ENCODE peak calls at places on chromosomes 6 and 20, in six cellular contexts. One of them, this sample, is unnamed.

GRCh38 chr20:50038574-50038991 is 55.8 kb downstream of the SNAI1 start:
- DNase-seq in AG09309: no peak
- DNase-seq in HL-60: no peak
- DNase-seq in NT2/D1: no peak
- DNase-seq in bronchial epithelial cell: no peak
- DNase-seq in foreskin fibroblast: no peak
- DNase-seq in this sample: no peak

GRCh38 chr20:63749597-63750508 is 10.3 kb downstream of the SLC2A4RG start:
- DNase-seq in AG09309: no peak
- DNase-seq in bronchial epithelial cell: no peak
- DNase-seq in NT2/D1: no peak
- DNase-seq in HL-60: no peak
- DNase-seq in foreskin fibroblast: no peak
- DNase-seq in this sample: no peak

GRCh38 chr6:81741689-81742088 is 10.8 kb downstream of the TENT5A start:
- DNase-seq in foreskin fibroblast: no peak
- DNase-seq in NT2/D1: no peak
- DNase-seq in HL-60: no peak
- DNase-seq in bronchial epithelial cell: no peak
- DNase-seq in AG09309: no peak
- DNase-seq in this sample: no peak

GRCh38 chr6:93679836-93680235 is 260.5 kb upstream of the EPHA7 start:
- DNase-seq in AG09309: no peak
- DNase-seq in bronchial epithelial cell: no peak
- DNase-seq in HL-60: no peak
- DNase-seq in foreskin fibroblast: no peak
- DNase-seq in NT2/D1: no peak
- DNase-seq in this sample: no peak

GRCh38 chr6:142850653-142851434 is 94.1 kb downstream of the HIVEP2 start:
- DNase-seq in foreskin fibroblast: no peak
- DNase-seq in HL-60: no peak
- DNase-seq in AG09309: no peak
- DNase-seq in NT2/D1: no peak
- DNase-seq in bronchial epithelial cell: peak; percentile 65
- DNase-seq in this sample: no peak

GRCh38 chr6:109794201-109794926 is 103.3 kb downstream of the FIG4 start:
- DNase-seq in bronchial epithelial cell: peak; percentile 79
- DNase-seq in NT2/D1: no peak
- DNase-seq in HL-60: peak; percentile 58
- DNase-seq in foreskin fibroblast: peak; percentile 88
- DNase-seq in AG09309: peak; percentile 25
- DNase-seq in this sample: no peak

GRCh38 chr6:15246217-15247211 is 645 bp downstream of the JARID2 start:
- DNase-seq in foreskin fibroblast: no peak
- DNase-seq in bronchial epithelial cell: peak; percentile 20
- DNase-seq in NT2/D1: no peak
- DNase-seq in HL-60: peak; percentile 47
- DNase-seq in AG09309: no peak
- DNase-seq in this sample: no peak

GRCh38 chr6:73262701-73263569 is at the start of gene KHDC1:
- DNase-seq in bronchial epithelial cell: peak; percentile 42
- DNase-seq in NT2/D1: no peak
- DNase-seq in HL-60: peak; percentile 30
- DNase-seq in AG09309: no peak
- DNase-seq in foreskin fibroblast: peak; percentile 32
- DNase-seq in this sample: no peak

GRCh38 chr20:1491281-1491840 is at the start of gene SIRPB2:
- DNase-seq in NT2/D1: no peak
- DNase-seq in AG09309: no peak
- DNase-seq in bronchial epithelial cell: no peak
- DNase-seq in HL-60: peak; percentile 95
- DNase-seq in foreskin fibroblast: no peak
- DNase-seq in this sample: no peak

GRCh38 chr6:31639449-31639861 is 13.0 kb downstream of the BAG6 start:
- DNase-seq in NT2/D1: no peak
- DNase-seq in foreskin fibroblast: peak; percentile 39
- DNase-seq in AG09309: no peak
- DNase-seq in HL-60: no peak
- DNase-seq in bronchial epithelial cell: no peak
- DNase-seq in this sample: no peak

GRCh38 chr6:132751306-132751705 is 6.4 kb downstream of the VNN2 start:
- DNase-seq in bronchial epithelial cell: no peak
- DNase-seq in HL-60: no peak
- DNase-seq in NT2/D1: no peak
- DNase-seq in foreskin fibroblast: no peak
- DNase-seq in AG09309: no peak
- DNase-seq in this sample: no peak

GRCh38 chr6:39072830-39073229 is 24.2 kb downstream of the GLP1R start:
- DNase-seq in foreskin fibroblast: no peak
- DNase-seq in AG09309: no peak
- DNase-seq in bronchial epithelial cell: no peak
- DNase-seq in HL-60: no peak
- DNase-seq in NT2/D1: no peak
- DNase-seq in this sample: no peak

GRCh38 chr6:112291161-112291762 is 36.9 kb upstream of the LAMA4 start:
- DNase-seq in foreskin fibroblast: no peak
- DNase-seq in HL-60: no peak
- DNase-seq in NT2/D1: no peak
- DNase-seq in AG09309: no peak
- DNase-seq in bronchial epithelial cell: no peak
- DNase-seq in this sample: no peak

GRCh38 chr6:143236151-143236788 is 175.6 kb downstream of the AIG1 start:
- DNase-seq in HL-60: no peak
- DNase-seq in AG09309: peak; percentile 38
- DNase-seq in bronchial epithelial cell: no peak
- DNase-seq in NT2/D1: no peak
- DNase-seq in foreskin fibroblast: peak; percentile 72
- DNase-seq in this sample: no peak

GRCh38 chr20:10172998-10173655 is 45.5 kb upstream of the SNAP25 start:
- DNase-seq in HL-60: no peak
- DNase-seq in bronchial epithelial cell: no peak
- DNase-seq in AG09309: no peak
- DNase-seq in NT2/D1: no peak
- DNase-seq in foreskin fibroblast: no peak
- DNase-seq in this sample: no peak

GRCh38 chr6:57822896-57823358 is 505.5 kb downstream of the PRIM2 start:
- DNase-seq in AG09309: no peak
- DNase-seq in HL-60: no peak
- DNase-seq in NT2/D1: no peak
- DNase-seq in bronchial epithelial cell: peak; percentile 8
- DNase-seq in foreskin fibroblast: no peak
- DNase-seq in this sample: no peak

GRCh38 chr6:3456395-3456767 is 469 bp downstream of the SLC22A23 start:
- DNase-seq in NT2/D1: no peak
- DNase-seq in bronchial epithelial cell: no peak
- DNase-seq in AG09309: no peak
- DNase-seq in foreskin fibroblast: no peak
- DNase-seq in HL-60: no peak
- DNase-seq in this sample: no peak

GRCh38 chr20:50193169-50193850 is 2.7 kb downstream of the CEBPB start:
- DNase-seq in HL-60: no peak
- DNase-seq in NT2/D1: no peak
- DNase-seq in bronchial epithelial cell: no peak
- DNase-seq in foreskin fibroblast: no peak
- DNase-seq in AG09309: peak; percentile 52
- DNase-seq in this sample: no peak

GRCh38 chr6:170160031-170160627 is 130.7 kb downstream of the DLL1 start:
- DNase-seq in HL-60: no peak
- DNase-seq in bronchial epithelial cell: no peak
- DNase-seq in AG09309: no peak
- DNase-seq in NT2/D1: no peak
- DNase-seq in foreskin fibroblast: no peak
- DNase-seq in this sample: no peak

GRCh38 chr6:170287371-170287876 is 3.5 kb downstream of the DLL1 start:
- DNase-seq in AG09309: no peak
- DNase-seq in foreskin fibroblast: no peak
- DNase-seq in HL-60: no peak
- DNase-seq in bronchial epithelial cell: no peak
- DNase-seq in NT2/D1: no peak
- DNase-seq in this sample: no peak

DNA sequence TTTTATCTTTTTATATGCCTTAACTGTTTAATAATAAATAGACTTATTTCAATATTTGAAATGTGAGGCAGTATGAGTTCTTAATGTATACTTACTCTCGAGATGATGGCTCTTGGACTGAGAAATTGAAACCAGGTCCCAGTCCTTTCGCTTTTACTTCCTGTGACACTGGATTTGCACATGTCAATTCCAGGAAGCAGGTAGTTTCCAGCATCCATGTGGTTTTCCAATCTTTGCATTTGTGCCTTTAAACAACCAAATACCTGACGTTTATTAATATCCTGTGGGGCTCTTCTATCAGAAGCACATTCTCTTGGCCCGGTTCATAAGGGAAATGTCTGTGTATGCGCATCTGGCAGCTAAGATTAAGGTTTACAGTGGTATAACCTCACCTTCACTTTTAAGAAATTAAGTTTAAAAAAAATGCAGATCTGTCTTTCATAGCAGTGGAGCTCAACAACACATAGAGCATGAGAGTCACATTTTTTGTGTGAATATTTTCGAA is 13.1 kb downstream of the UTRN start:
- DNase-seq in bronchial epithelial cell: no peak
- DNase-seq in foreskin fibroblast: no peak
- DNase-seq in NT2/D1: no peak
- DNase-seq in HL-60: no peak
- DNase-seq in AG09309: no peak
- DNase-seq in this sample: no peak
- H3K4me3 ChIP-seq in bronchial epithelial cell: no peak overlapping the region
- H3K4me3 ChIP-seq in foreskin fibroblast: no peak overlapping the region
- H3K4me3 ChIP-seq in NT2/D1: no peak overlapping the region
- H3K4me3 ChIP-seq in HL-60: no peak overlapping the region
- H3K4me3 ChIP-seq in AG09309: no peak overlapping the region
- H3K4me3 ChIP-seq in this sample: no peak overlapping the region

DNA sequence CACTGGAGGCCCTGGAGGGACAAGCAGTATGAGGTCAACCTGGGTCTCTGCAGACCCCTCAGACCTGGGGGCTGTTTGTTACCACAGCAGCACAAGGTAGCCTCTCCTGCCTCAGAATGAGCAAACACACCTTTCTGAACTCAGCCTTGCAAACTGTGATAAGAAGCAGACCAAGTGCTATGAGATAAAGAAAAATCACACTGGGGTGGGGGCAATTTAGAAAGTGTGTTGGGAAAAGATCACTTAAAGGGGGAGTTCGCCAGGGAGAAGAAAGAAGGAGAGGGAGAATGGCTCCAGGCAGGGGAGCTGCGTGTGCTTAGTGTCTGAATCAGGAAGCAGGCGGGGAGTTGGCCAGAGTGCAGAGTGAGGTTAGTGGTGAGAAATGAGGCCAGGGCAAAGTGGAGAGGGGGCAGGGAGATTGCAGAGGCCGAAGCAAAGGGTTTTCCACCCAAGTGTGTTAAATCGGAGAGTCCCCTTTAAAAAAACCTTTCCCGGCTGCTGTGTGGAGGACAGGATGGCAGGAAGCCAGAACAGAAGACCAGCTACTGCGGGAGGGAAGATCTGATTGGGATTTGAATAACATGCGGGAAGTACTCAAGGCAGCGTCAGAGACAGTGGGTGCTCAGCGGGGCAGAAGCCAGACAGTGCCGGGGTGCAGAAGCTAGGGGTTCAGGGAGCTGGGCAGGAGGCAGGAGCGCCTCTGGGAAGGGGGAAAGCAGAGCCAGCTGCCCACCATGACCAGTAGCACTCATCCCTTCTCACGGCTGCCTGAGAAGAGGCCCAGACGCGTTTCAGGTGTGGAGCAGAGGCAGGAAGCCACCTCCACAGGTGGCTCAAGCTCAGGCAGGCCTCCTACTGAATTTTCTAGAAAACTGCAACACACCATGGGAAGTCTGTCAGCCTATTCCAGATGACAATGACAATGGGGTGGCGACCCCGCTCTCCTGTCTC is 9.0 kb downstream of the ADA start:
- DNase-seq in foreskin fibroblast: peak; percentile 76
- DNase-seq in bronchial epithelial cell: peak; percentile 81
- DNase-seq in HL-60: peak; percentile 82
- DNase-seq in NT2/D1: peak; percentile 44
- DNase-seq in AG09309: peak; percentile 42
- DNase-seq in this sample: no peak
- H3K4me3 ChIP-seq in foreskin fibroblast: no peak overlapping the region
- H3K4me3 ChIP-seq in bronchial epithelial cell: no peak overlapping the region
- H3K4me3 ChIP-seq in HL-60: no peak overlapping the region
- H3K4me3 ChIP-seq in NT2/D1: no peak overlapping the region
- H3K4me3 ChIP-seq in AG09309: no peak overlapping the region
- H3K4me3 ChIP-seq in this sample: peak overlapping the region; percentile 34

GRCh38 chr6:4687989-4688947 is 87.9 kb upstream of the CDYL start:
- DNase-seq in NT2/D1: no peak
- DNase-seq in HL-60: peak; percentile 69
- DNase-seq in AG09309: peak; percentile 39
- DNase-seq in foreskin fibroblast: peak; percentile 56
- DNase-seq in bronchial epithelial cell: peak; percentile 94
- DNase-seq in this sample: no peak
- H3K4me3 ChIP-seq in NT2/D1: no peak overlapping the region
- H3K4me3 ChIP-seq in HL-60: peak overlapping the region; percentile 5
- H3K4me3 ChIP-seq in AG09309: peak overlapping the region; percentile 15
- H3K4me3 ChIP-seq in foreskin fibroblast: no peak overlapping the region
- H3K4me3 ChIP-seq in bronchial epithelial cell: peak overlapping the region; percentile 28
- H3K4me3 ChIP-seq in this sample: no peak overlapping the region

DNA sequence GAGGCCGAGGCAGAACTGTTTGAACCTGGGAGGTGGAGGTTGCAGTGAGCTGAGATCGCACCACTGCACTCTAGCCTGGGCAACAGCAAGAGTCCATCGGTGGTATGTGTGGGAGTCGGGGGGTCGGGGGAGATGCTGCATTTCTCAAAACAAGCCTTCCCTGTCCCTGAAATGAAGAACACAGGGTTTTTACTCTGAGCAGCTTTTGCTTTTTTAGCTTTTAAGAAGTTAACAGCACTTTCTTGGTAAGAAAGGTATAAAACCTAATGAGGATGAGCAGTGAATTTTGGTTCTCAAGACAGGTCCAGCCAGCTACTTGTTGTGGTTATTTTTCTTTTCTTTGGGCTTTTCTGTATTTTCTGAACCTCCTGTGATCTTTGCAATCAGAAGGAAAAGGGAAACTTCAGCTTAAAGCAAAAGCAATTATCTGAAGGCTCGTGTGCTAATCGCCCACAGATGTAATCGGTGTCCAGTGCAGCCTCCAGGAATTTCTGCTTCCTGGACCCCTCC is 3.7 kb downstream of the RPL10A start:
- DNase-seq in HL-60: no peak
- DNase-seq in AG09309: no peak
- DNase-seq in bronchial epithelial cell: no peak
- DNase-seq in NT2/D1: no peak
- DNase-seq in foreskin fibroblast: no peak
- DNase-seq in this sample: no peak
- H3K4me3 ChIP-seq in HL-60: peak overlapping the region; percentile 95
- H3K4me3 ChIP-seq in AG09309: no peak overlapping the region
- H3K4me3 ChIP-seq in bronchial epithelial cell: no peak overlapping the region
- H3K4me3 ChIP-seq in NT2/D1: no peak overlapping the region
- H3K4me3 ChIP-seq in foreskin fibroblast: no peak overlapping the region
- H3K4me3 ChIP-seq in this sample: no peak overlapping the region